ENCODE peak calls at places on chromosomes 12 and 14, in six cellular contexts. One of them, this sample, is unnamed. For H3K4me1, the result is how much of the 10 kb centered on the place peaks cover.

GRCh38 chr14:58171090-58171489 is 19.1 kb upstream of the ARMH4 start:
- DNase-seq in colonic mucosa: peak
- DNase-seq in A673: peak
- DNase-seq in transverse colon: peak
- DNase-seq in spleen: no peak
- DNase-seq in hepatocyte: peak
- DNase-seq in this sample: peak

GRCh38 chr14:63656194-63656593 is 14.5 kb upstream of the WDR89 start:
- DNase-seq in A673: no peak
- DNase-seq in spleen: no peak
- DNase-seq in colonic mucosa: no peak
- DNase-seq in transverse colon: no peak
- DNase-seq in hepatocyte: no peak
- DNase-seq in this sample: no peak

GRCh38 chr12:28108599-28108998 is 81.7 kb upstream of the CCDC91 start:
- DNase-seq in spleen: no peak
- DNase-seq in transverse colon: no peak
- DNase-seq in hepatocyte: no peak
- DNase-seq in colonic mucosa: no peak
- DNase-seq in A673: no peak
- DNase-seq in this sample: no peak

GRCh38 chr14:81400202-81400678 is at the start of gene STON2:
- DNase-seq in A673: peak
- DNase-seq in spleen: no peak
- DNase-seq in transverse colon: peak
- DNase-seq in colonic mucosa: peak
- DNase-seq in hepatocyte: no peak
- DNase-seq in this sample: no peak

GRCh38 chr12:75955251-75955650 is 76.3 kb downstream of the PHLDA1 start:
- DNase-seq in A673: no peak
- DNase-seq in colonic mucosa: no peak
- DNase-seq in hepatocyte: no peak
- DNase-seq in transverse colon: no peak
- DNase-seq in spleen: no peak
- DNase-seq in this sample: no peak

GRCh38 chr12:64672925-64673409 is 62.7 kb downstream of the RASSF3 start:
- DNase-seq in spleen: no peak
- DNase-seq in A673: peak
- DNase-seq in hepatocyte: peak
- DNase-seq in transverse colon: peak
- DNase-seq in colonic mucosa: peak
- DNase-seq in this sample: no peak

GRCh38 chr12:121549075-121549474 is 31.7 kb downstream of the KDM2B start:
- DNase-seq in hepatocyte: no peak
- DNase-seq in A673: no peak
- DNase-seq in colonic mucosa: no peak
- DNase-seq in transverse colon: no peak
- DNase-seq in spleen: no peak
- DNase-seq in this sample: no peak

GRCh38 chr14:20417250-20418186 is 4.2 kb upstream of the TEP1 start:
- DNase-seq in spleen: no peak
- DNase-seq in hepatocyte: no peak
- DNase-seq in transverse colon: peak
- DNase-seq in A673: no peak
- DNase-seq in colonic mucosa: no peak
- DNase-seq in this sample: no peak

GRCh38 chr12:18224745-18225144 is 36.6 kb upstream of the PIK3C2G start:
- DNase-seq in A673: peak
- DNase-seq in hepatocyte: peak
- DNase-seq in colonic mucosa: no peak
- DNase-seq in spleen: no peak
- DNase-seq in transverse colon: no peak
- DNase-seq in this sample: no peak

GRCh38 chr14:59026086-59026485 is 162.4 kb upstream of the DAAM1 start:
- DNase-seq in hepatocyte: no peak
- DNase-seq in spleen: no peak
- DNase-seq in A673: no peak
- DNase-seq in colonic mucosa: no peak
- DNase-seq in transverse colon: no peak
- DNase-seq in this sample: no peak

GRCh38 chr14:75972729-75973480 is 8.9 kb downstream of the TGFB3 start:
- DNase-seq in A673: no peak
- DNase-seq in colonic mucosa: no peak
- DNase-seq in transverse colon: no peak
- DNase-seq in spleen: no peak
- DNase-seq in hepatocyte: no peak
- DNase-seq in this sample: no peak

GRCh38 chr12:105561981-105562726 is 231.7 kb downstream of the C12orf75 start:
- DNase-seq in A673: peak
- DNase-seq in spleen: no peak
- DNase-seq in colonic mucosa: peak
- DNase-seq in transverse colon: peak
- DNase-seq in hepatocyte: peak
- DNase-seq in this sample: peak

GRCh38 chr14:52922059-52922458 is 28.8 kb downstream of the FERMT2 start:
- DNase-seq in hepatocyte: no peak
- DNase-seq in transverse colon: no peak
- DNase-seq in A673: no peak
- DNase-seq in colonic mucosa: no peak
- DNase-seq in spleen: no peak
- DNase-seq in this sample: no peak

GRCh38 chr12:93507151-93507550 is 39.8 kb downstream of the MRPL42 start:
- DNase-seq in transverse colon: no peak
- DNase-seq in A673: no peak
- DNase-seq in hepatocyte: no peak
- DNase-seq in spleen: no peak
- DNase-seq in colonic mucosa: no peak
- DNase-seq in this sample: no peak

GRCh38 chr14:82872494-82872893 is 1338.8 kb upstream of the SEL1L start:
- DNase-seq in spleen: no peak
- DNase-seq in transverse colon: no peak
- DNase-seq in hepatocyte: no peak
- DNase-seq in A673: peak
- DNase-seq in colonic mucosa: no peak
- DNase-seq in this sample: peak

GRCh38 chr12:46446645-46447044 is 74.1 kb upstream of the SLC38A2 start:
- DNase-seq in A673: peak
- DNase-seq in spleen: no peak
- DNase-seq in transverse colon: no peak
- DNase-seq in colonic mucosa: no peak
- DNase-seq in hepatocyte: no peak
- DNase-seq in this sample: no peak

GRCh38 chr14:21868442-21869046 is 194.9 kb upstream of the OR4E1 start:
- DNase-seq in transverse colon: peak
- DNase-seq in spleen: no peak
- DNase-seq in hepatocyte: peak
- DNase-seq in colonic mucosa: peak
- DNase-seq in A673: peak
- DNase-seq in this sample: peak

GRCh38 chr14:87409401-87409800 is 583.6 kb downstream of the GALC start:
- DNase-seq in hepatocyte: no peak
- DNase-seq in colonic mucosa: no peak
- DNase-seq in transverse colon: no peak
- DNase-seq in A673: no peak
- DNase-seq in spleen: no peak
- DNase-seq in this sample: no peak

GRCh38 chr12:93573552-93574223 is 1.2 kb downstream of the SOCS2 start:
- DNase-seq in hepatocyte: peak
- DNase-seq in transverse colon: peak
- DNase-seq in spleen: no peak
- DNase-seq in A673: no peak
- DNase-seq in colonic mucosa: peak
- DNase-seq in this sample: peak

GRCh38 chr12:93167841-93168492 is 209.8 kb upstream of the NUDT4 start:
- DNase-seq in A673: peak
- DNase-seq in hepatocyte: peak
- DNase-seq in colonic mucosa: peak
- DNase-seq in transverse colon: peak
- DNase-seq in spleen: no peak
- DNase-seq in this sample: peak

DNA sequence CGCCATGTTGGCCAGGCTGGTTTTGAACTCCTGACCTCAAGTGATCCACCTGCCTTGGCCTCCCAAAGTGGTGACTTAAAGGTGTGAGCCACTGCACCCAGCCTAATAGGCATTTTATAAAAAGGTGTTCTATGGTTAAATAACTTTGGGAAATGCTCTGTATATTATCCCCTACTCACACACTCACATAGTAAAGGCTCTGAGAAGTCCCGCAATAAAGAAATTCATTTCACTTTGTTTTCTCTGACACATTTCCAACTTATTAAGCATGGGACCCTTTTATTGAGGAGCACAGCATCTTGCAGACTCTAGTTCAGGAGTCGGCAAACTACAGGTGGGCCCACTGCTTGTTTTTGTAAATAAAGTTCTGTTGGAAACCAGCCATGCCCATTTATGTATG is 63.9 kb downstream of the RNFT2 start:
- DNase-seq in spleen: no peak
- DNase-seq in colonic mucosa: no peak
- DNase-seq in transverse colon: no peak
- DNase-seq in hepatocyte: no peak
- DNase-seq in A673: no peak
- DNase-seq in this sample: no peak
- H3K4me3 ChIP-seq in spleen: no peak
- H3K4me3 ChIP-seq in colonic mucosa: no peak
- H3K4me3 ChIP-seq in transverse colon: no peak
- H3K4me3 ChIP-seq in hepatocyte: no peak
- H3K4me3 ChIP-seq in A673: no peak
- H3K4me3 ChIP-seq in this sample: no peak

GRCh38 chr14:23281247-23281646 is 4.7 kb downstream of the HOMEZ start:
- DNase-seq in spleen: no peak
- DNase-seq in colonic mucosa: no peak
- DNase-seq in transverse colon: no peak
- DNase-seq in A673: no peak
- DNase-seq in hepatocyte: no peak
- DNase-seq in this sample: no peak

GRCh38 chr14:23286904-23287479 is 1.1 kb upstream of the HOMEZ start:
- DNase-seq in A673: no peak
- DNase-seq in colonic mucosa: no peak
- DNase-seq in spleen: no peak
- DNase-seq in hepatocyte: no peak
- DNase-seq in transverse colon: no peak
- DNase-seq in this sample: no peak

GRCh38 chr14:23284654-23285529 is 1.0 kb downstream of the HOMEZ start:
- DNase-seq in transverse colon: no peak
- DNase-seq in A673: no peak
- DNase-seq in colonic mucosa: peak
- DNase-seq in spleen: no peak
- DNase-seq in hepatocyte: peak
- DNase-seq in this sample: no peak

GRCh38 chr14:23285530-23286019 is 357 bp downstream of the HOMEZ start:
- DNase-seq in hepatocyte: no peak
- DNase-seq in colonic mucosa: peak
- DNase-seq in A673: no peak
- DNase-seq in spleen: no peak
- DNase-seq in transverse colon: peak
- DNase-seq in this sample: no peak

GRCh38 chr14:23286020-23286903 is at the start of gene HOMEZ:
- DNase-seq in hepatocyte: peak
- DNase-seq in spleen: peak
- DNase-seq in A673: peak
- DNase-seq in transverse colon: peak
- DNase-seq in colonic mucosa: peak
- DNase-seq in this sample: peak
- TF ChIP-seq CTCF in hepatocyte: no peak
- TF ChIP-seq CTCF in spleen: peak
- TF ChIP-seq CTCF in A673: peak
- TF ChIP-seq CTCF in transverse colon: no peak
- TF ChIP-seq CTCF in colonic mucosa: no peak
- TF ChIP-seq CTCF in this sample: peak

GRCh38 chr14:105926415-105927093 is 400.2 kb downstream of the TMEM121 start:
- DNase-seq in transverse colon: peak
- DNase-seq in spleen: peak
- DNase-seq in colonic mucosa: no peak
- DNase-seq in A673: no peak
- DNase-seq in hepatocyte: no peak
- DNase-seq in this sample: no peak
- H3K4me1 ChIP-seq in transverse colon: under half
- H3K4me1 ChIP-seq in spleen: under half
- H3K4me1 ChIP-seq in colonic mucosa: under half
- H3K4me1 ChIP-seq in A673: under half
- H3K4me1 ChIP-seq in hepatocyte: under half
- H3K4me1 ChIP-seq in this sample: under half

GRCh38 chr12:108131657-108132126 is 2.6 kb downstream of the WSCD2 start:
- DNase-seq in spleen: no peak
- DNase-seq in A673: peak
- DNase-seq in transverse colon: no peak
- DNase-seq in colonic mucosa: no peak
- DNase-seq in hepatocyte: no peak
- DNase-seq in this sample: no peak
- H3K4me3 ChIP-seq in spleen: no peak
- H3K4me3 ChIP-seq in A673: no peak
- H3K4me3 ChIP-seq in transverse colon: no peak
- H3K4me3 ChIP-seq in colonic mucosa: no peak
- H3K4me3 ChIP-seq in hepatocyte: no peak
- H3K4me3 ChIP-seq in this sample: no peak

GRCh38 chr12:30795660-30796507 is 41.1 kb upstream of the CAPRIN2 start:
- DNase-seq in hepatocyte: peak
- DNase-seq in A673: peak
- DNase-seq in colonic mucosa: peak
- DNase-seq in transverse colon: peak
- DNase-seq in spleen: peak
- DNase-seq in this sample: peak
- TF ChIP-seq CTCF in hepatocyte: no peak
- TF ChIP-seq CTCF in A673: peak
- TF ChIP-seq CTCF in colonic mucosa: no peak
- TF ChIP-seq CTCF in transverse colon: no peak
- TF ChIP-seq CTCF in spleen: peak
- TF ChIP-seq CTCF in this sample: no peak

DNA sequence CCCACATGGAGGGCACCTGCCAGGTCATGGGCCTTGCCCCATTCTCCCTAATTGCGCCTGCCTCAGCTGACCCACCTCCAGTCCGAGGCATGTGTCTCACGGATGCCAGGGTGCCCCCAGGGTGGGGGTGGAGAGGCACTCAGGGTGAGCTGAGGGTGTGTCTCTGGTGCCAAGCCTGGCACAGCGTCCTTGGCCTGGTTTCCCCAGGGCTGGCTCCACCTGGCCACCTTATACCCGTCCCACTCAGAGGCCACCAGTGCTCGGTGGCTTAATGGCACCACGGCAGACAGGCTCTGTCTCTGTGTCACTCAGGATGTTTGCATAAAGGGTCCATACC is 33.6 kb upstream of the TDRD9 start:
- DNase-seq in transverse colon: no peak
- DNase-seq in hepatocyte: no peak
- DNase-seq in A673: no peak
- DNase-seq in spleen: no peak
- DNase-seq in colonic mucosa: no peak
- DNase-seq in this sample: no peak
- H3K4me1 ChIP-seq in transverse colon: half or more
- H3K4me1 ChIP-seq in hepatocyte: under half
- H3K4me1 ChIP-seq in A673: under half
- H3K4me1 ChIP-seq in spleen: under half
- H3K4me1 ChIP-seq in colonic mucosa: under half
- H3K4me1 ChIP-seq in this sample: under half

GRCh38 chr14:26926585-26926984 is 328.8 kb upstream of the NOVA1 start:
- DNase-seq in spleen: no peak
- DNase-seq in A673: no peak
- DNase-seq in hepatocyte: no peak
- DNase-seq in colonic mucosa: no peak
- DNase-seq in transverse colon: no peak
- DNase-seq in this sample: no peak
- H3K4me3 ChIP-seq in spleen: no peak
- H3K4me3 ChIP-seq in A673: no peak
- H3K4me3 ChIP-seq in hepatocyte: no peak
- H3K4me3 ChIP-seq in colonic mucosa: no peak
- H3K4me3 ChIP-seq in transverse colon: no peak
- H3K4me3 ChIP-seq in this sample: no peak

This sample was measured in Caco-2.